ENCODE peak calls at places on chromosomes 4 and X, in eight cellular contexts. L, H, R, A, K, C, D and U are unnamed samples.

GRCh38 chr4:64205376-64205775 is 203.9 kb downstream of the TECRL start:
- DNase-seq in L (no peak), H (no peak), R (no peak), A (no peak), K (no peak), C (no peak), D (no peak), U (no peak)

GRCh38 chr4:39394706-39395105 is 12.0 kb upstream of the KLB start:
- DNase-seq in L (no peak), H (no peak), R (no peak), A (no peak), K (no peak), C (no peak), D (no peak), U (no peak)

GRCh38 chr4:27844359-27844758 is 983.7 kb downstream of the STIM2 start:
- DNase-seq in L (no peak), H (no peak), R (no peak), A (no peak), K (no peak), C (no peak), D (no peak), U (no peak)

GRCh38 chrX:45322820-45323219 is 122.1 kb upstream of the DIPK2B start:
- DNase-seq in L (no peak), H (no peak), R (no peak), A (peak), K (no peak), C (no peak), D (no peak), U (no peak)

GRCh38 chrX:119574394-119575266 is at the start of gene UBE2A:
- DNase-seq in L (peak), H (peak), R (peak), A (peak), K (peak), C (peak), D (peak), U (peak)

GRCh38 chr4:52107745-52108144 is 56.6 kb downstream of the SPATA18 start:
- DNase-seq in L (no peak), H (no peak), R (no peak), A (no peak), K (no peak), C (no peak), D (no peak), U (no peak)

GRCh38 chrX:136328933-136329332 is 28.2 kb downstream of the ADGRG4 start:
- DNase-seq in L (no peak), H (no peak), R (no peak), A (no peak), K (no peak), C (no peak), D (no peak), U (no peak)

GRCh38 chr4:185512516-185512915 is 22.8 kb downstream of the PDLIM3 start:
- DNase-seq in L (no peak), H (no peak), R (no peak), A (peak), K (peak), C (no peak), D (no peak), U (no peak)

GRCh38 chr4:78297075-78297815 is 240.1 kb downstream of the FRAS1 start:
- DNase-seq in L (no peak), H (peak), R (no peak), A (peak), K (no peak), C (no peak), D (no peak), U (no peak)

GRCh38 chr4:123892368-123892961 is 495.9 kb downstream of the SPRY1 start:
- DNase-seq in L (no peak), H (no peak), R (no peak), A (no peak), K (no peak), C (no peak), D (no peak), U (no peak)

GRCh38 chr4:139865537-139865936 is 199.9 kb downstream of the MGST2 start:
- DNase-seq in L (no peak), H (no peak), R (no peak), A (no peak), K (no peak), C (no peak), D (no peak), U (no peak)

GRCh38 chr4:3466691-3467600 is 3.8 kb downstream of the DOK7 start:
- DNase-seq in L (no peak), H (no peak), R (no peak), A (no peak), K (no peak), C (no peak), D (no peak), U (peak)

GRCh38 chrX:114532093-114532805 is 51.6 kb upstream of the HTR2C start:
- DNase-seq in L (no peak), H (no peak), R (no peak), A (peak), K (no peak), C (no peak), D (no peak), U (no peak)

GRCh38 chr4:99642725-99643489 is 14.7 kb downstream of the C4orf54 start:
- DNase-seq in L (no peak), H (peak), R (no peak), A (no peak), K (no peak), C (no peak), D (no peak), U (peak)

GRCh38 chr4:74133786-74134499 is 24.0 kb upstream of the MTHFD2L start:
- DNase-seq in L (peak), H (peak), R (peak), A (peak), K (peak), C (peak), D (peak), U (peak)